ENCODE peak calls at places on chromosomes 3 and 15, in six cellular contexts. D is lower leg skin, Q is left ventricle myocardium inferior, J is transverse colon, O is DND-41, A is fibroblast of pulmonary artery. U is an unnamed sample.

GRCh38 chr15:31973197-31973596 is 57.1 kb upstream of the CHRNA7 start:
- DNase-seq in D (peak), Q (no peak), J (no peak), O (no peak), A (no peak), U (no peak)

GRCh38 chr3:29080967-29081366 is 199.9 kb upstream of the RBMS3 start:
- DNase-seq in D (no peak), Q (no peak), J (no peak), O (no peak), A (no peak), U (no peak)

GRCh38 chr15:65292938-65293518 is 2.8 kb upstream of the RNU5A-1 start:
- DNase-seq in D (no peak), Q (no peak), J (no peak), O (no peak), A (no peak), U (no peak)

GRCh38 chr15:89399390-89400120 is 64.9 kb upstream of the POLG start:
- DNase-seq in D (no peak), Q (no peak), J (peak), O (no peak), A (no peak), U (no peak)

GRCh38 chr3:48208088-48208487 is 15.2 kb upstream of the CAMP start:
- DNase-seq in D (no peak), Q (no peak), J (no peak), O (no peak), A (no peak), U (no peak)

GRCh38 chr3:136142592-136142991 is 53.5 kb downstream of the MSL2 start:
- DNase-seq in D (no peak), Q (no peak), J (no peak), O (no peak), A (peak), U (peak)

GRCh38 chr3:15845475-15845874 is 47.7 kb upstream of the ANKRD28 start:
- DNase-seq in D (no peak), Q (no peak), J (no peak), O (no peak), A (no peak), U (no peak)

GRCh38 chr3:71345429-71346027 is 238.0 kb downstream of the FOXP1 start:
- DNase-seq in D (no peak), Q (no peak), J (no peak), O (no peak), A (peak), U (no peak)

GRCh38 chr3:135412475-135412874 is 553.1 kb upstream of the PPP2R3A start:
- DNase-seq in D (no peak), Q (no peak), J (no peak), O (no peak), A (no peak), U (no peak)

GRCh38 chr15:66496951-66497501 is 536 bp downstream of the SNAPC5 start:
- DNase-seq in D (peak), Q (no peak), J (peak), O (no peak), A (no peak), U (no peak)

GRCh38 chr3:12268050-12268449 is 20.8 kb upstream of the PPARG start:
- DNase-seq in D (no peak), Q (no peak), J (no peak), O (no peak), A (peak), U (no peak)

GRCh38 chr3:15253023-15253697 is 47.1 kb downstream of the CAPN7 start:
- DNase-seq in D (no peak), Q (no peak), J (no peak), O (no peak), A (no peak), U (no peak)

GRCh38 chr3:5644773-5645172 is 457.3 kb downstream of the EDEM1 start:
- DNase-seq in D (no peak), Q (no peak), J (no peak), O (no peak), A (no peak), U (no peak)

GRCh38 chr15:39602143-39602542 is 21.3 kb downstream of the THBS1 start:
- DNase-seq in D (no peak), Q (no peak), J (no peak), O (no peak), A (no peak), U (peak)

GRCh38 chr3:189392969-189393368 is 221.2 kb downstream of the TPRG1 start:
- DNase-seq in D (no peak), Q (no peak), J (peak), O (no peak), A (peak), U (no peak)

GRCh38 chr15:90552162-90552928 is 22.6 kb downstream of the CRTC3 start:
- DNase-seq in D (no peak), Q (no peak), J (no peak), O (no peak), A (peak), U (peak)

GRCh38 chr3:8183627-8184026 is 318.0 kb upstream of the LMCD1 start:
- DNase-seq in D (no peak), Q (no peak), J (no peak), O (no peak), A (no peak), U (no peak)

GRCh38 chr3:187550446-187550845 is 119.7 kb downstream of the SST start:
- DNase-seq in D (no peak), Q (no peak), J (no peak), O (no peak), A (no peak), U (peak)

GRCh38 chr15:90872481-90873184 is 4.2 kb downstream of the FURIN start:
- DNase-seq in D (peak), Q (no peak), J (no peak), O (no peak), A (peak), U (peak)

GRCh38 chr15:81863157-81863556 is 182.7 kb downstream of the MEX3B start:
- DNase-seq in D (no peak), Q (no peak), J (no peak), O (no peak), A (no peak), U (peak)

GRCh38 chr3:187913617-187914033 is 168.4 kb upstream of the BCL6 start:
- DNase-seq in D (no peak), Q (no peak), J (peak), O (peak), A (peak), U (peak)

GRCh38 chr3:71006810-71007785 is 576.4 kb downstream of the FOXP1 start:
- DNase-seq in D (no peak), Q (no peak), J (no peak), O (no peak), A (peak), U (no peak)

GRCh38 chr15:99955532-99955931 is 222.3 kb upstream of the LYSMD4 start:
- DNase-seq in D (peak), Q (no peak), J (no peak), O (no peak), A (no peak), U (no peak)

GRCh38 chr3:185688808-185689207 is 102.7 kb downstream of the SENP2 start:
- DNase-seq in D (no peak), Q (no peak), J (no peak), O (no peak), A (peak), U (peak)

GRCh38 chr3:190024912-190025311 is 95.8 kb downstream of the P3H2 start:
- DNase-seq in D (no peak), Q (no peak), J (no peak), O (no peak), A (peak), U (peak)

GRCh38 chr15:80418892-80419537 is 14.8 kb downstream of the ARNT2 start:
- DNase-seq in D (no peak), Q (no peak), J (no peak), O (peak), A (peak), U (peak)

GRCh38 chr3:19725000-19725399 is 209.0 kb downstream of the EFHB start:
- DNase-seq in D (no peak), Q (no peak), J (no peak), O (no peak), A (no peak), U (no peak)

GRCh38 chr3:20194793-20195460 is 8.9 kb upstream of the SGO1 start:
- DNase-seq in D (no peak), Q (no peak), J (no peak), O (no peak), A (peak), U (no peak)

GRCh38 chr15:62989366-62990055 is 53.0 kb upstream of the TPM1 start:
- DNase-seq in D (no peak), Q (no peak), J (no peak), O (no peak), A (peak), U (no peak)

GRCh38 chr3:35946121-35946856 is 307.0 kb downstream of the ARPP21 start:
- DNase-seq in D (no peak), Q (no peak), J (no peak), O (no peak), A (peak), U (no peak)
- TF ChIP-seq CTCF in D (no peak), Q (peak), J (peak), O (peak), A (peak), U (peak)

GRCh38 chr3:178056868-178057267 is 479.4 kb upstream of the KCNMB2 start:
- DNase-seq in D (no peak), Q (no peak), J (no peak), O (no peak), A (no peak), U (no peak)
- TF ChIP-seq CTCF in D (no peak), Q (no peak), J (no peak), O (no peak), A (no peak), U (no peak)

GRCh38 chr3:52533623-52534280 is at the start of gene NT5DC2:
- DNase-seq in D (peak), Q (peak), J (peak), O (no peak), A (peak), U (no peak)
- TF ChIP-seq CTCF in D (no peak), Q (peak), J (no peak), O (no peak), A (no peak), U (peak)

DNA sequence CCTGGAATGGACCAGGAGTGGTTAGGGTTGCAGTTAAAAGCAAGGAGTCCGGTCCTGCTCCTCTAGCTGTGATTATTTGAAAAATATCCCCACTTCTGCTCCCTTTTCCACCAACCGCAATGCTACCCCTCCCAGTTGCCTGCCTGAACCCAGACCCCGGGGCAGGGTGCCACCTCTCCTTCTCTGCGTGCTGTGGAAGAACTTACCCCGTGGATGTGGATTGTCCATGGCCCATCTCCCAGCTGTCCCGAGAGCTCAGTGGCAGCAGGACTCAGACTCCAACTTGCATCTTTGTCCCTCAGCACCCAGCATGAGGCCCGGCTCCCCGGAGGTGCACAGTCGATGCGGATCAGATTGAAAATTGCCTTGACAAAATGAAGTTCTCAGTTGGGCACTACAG is 14.4 kb downstream of the SLC6A1 start:
- DNase-seq in D (no peak), Q (no peak), J (no peak), O (no peak), A (no peak), U (no peak)
- TF ChIP-seq CTCF in D (no peak), Q (no peak), J (no peak), O (no peak), A (no peak), U (no peak)

U was measured in HFFc6.